ENCODE peak calls at places on chromosomes 7 and 10, in seven cellular contexts. Z is CD4-positive, alpha-beta T cell; S is activated CD8-positive, alpha-beta memory T cell treated with anti-CD3 and anti-CD28 coated beads, Interleukin-2, amount 50 U/mL, for 4 hours; C is epithelial cell of esophagus; W is T47D; G is H7; F is natural killer cell. E is an unnamed sample.

GRCh38 chr10:124069341-124069740 is 24.1 kb downstream of the CHST15 start:
- DNase-seq in Z (no peak), S (no peak), C (peak; percentile 85), W (no peak), G (no peak), F (no peak), E (no peak)

GRCh38 chr10:78983608-78984007 is 85.2 kb upstream of the ZMIZ1 start:
- DNase-seq in Z (no peak), S (no peak), C (no peak), W (no peak), G (no peak), F (no peak), E (no peak)

GRCh38 chr10:114538544-114538906 is 119.5 kb downstream of the ABLIM1 start:
- DNase-seq in Z (peak; percentile 26), S (peak; percentile 50), C (peak; percentile 67), W (no peak), G (peak; percentile 51), F (no peak), E (no peak)

GRCh38 chr10:50373821-50374501 is 122.6 kb upstream of the ASAH2 start:
- DNase-seq in Z (no peak), S (no peak), C (no peak), W (no peak), G (no peak), F (no peak), E (no peak)

GRCh38 chr10:13441476-13441875 is 87.3 kb downstream of the BEND7 start:
- DNase-seq in Z (no peak), S (no peak), C (no peak), W (no peak), G (no peak), F (no peak), E (peak; percentile 57)

GRCh38 chr7:28329616-28330373 is 82.5 kb upstream of the CREB5 start:
- DNase-seq in Z (no peak), S (no peak), C (no peak), W (no peak), G (no peak), F (peak; percentile 22), E (no peak)

GRCh38 chr10:103812004-103812403 is 43.4 kb downstream of the SH3PXD2A start:
- DNase-seq in Z (no peak), S (no peak), C (no peak), W (no peak), G (no peak), F (no peak), E (no peak)

GRCh38 chr10:11823989-11824346 is 812 bp downstream of the PROSER2 start:
- DNase-seq in Z (no peak), S (no peak), C (no peak), W (no peak), G (no peak), F (no peak), E (no peak)

GRCh38 chr10:43068781-43069515 is 7.9 kb upstream of the RET start:
- DNase-seq in Z (no peak), S (no peak), C (no peak), W (no peak), G (no peak), F (no peak), E (no peak)

GRCh38 chr10:32481606-32482005 is 35.7 kb downstream of the CCDC7 start:
- DNase-seq in Z (no peak), S (no peak), C (no peak), W (no peak), G (no peak), F (no peak), E (no peak)

GRCh38 chr7:56026538-56026937 is 24.7 kb downstream of the PSPH start:
- DNase-seq in Z (no peak), S (no peak), C (peak; percentile 88), W (no peak), G (no peak), F (no peak), E (no peak)

GRCh38 chr10:10599994-10600393 is 417.7 kb upstream of the CELF2 start:
- DNase-seq in Z (no peak), S (no peak), C (no peak), W (no peak), G (no peak), F (no peak), E (no peak)

GRCh38 chr10:117550042-117550441 is 7.5 kb downstream of the EMX2 start:
- DNase-seq in Z (no peak), S (no peak), C (no peak), W (no peak), G (no peak), F (no peak), E (no peak)

GRCh38 chr7:88169717-88170320 is 50.0 kb downstream of the SRI start:
- DNase-seq in Z (no peak), S (no peak), C (peak; percentile 30), W (peak; percentile 30), G (no peak), F (no peak), E (peak; percentile 15)

GRCh38 chr7:158392251-158392650 is 195.4 kb downstream of the PTPRN2 start:
- DNase-seq in Z (no peak), S (no peak), C (no peak), W (no peak), G (no peak), F (no peak), E (no peak)

GRCh38 chr10:4688620-4689019 is 137.4 kb upstream of the AKR1E2 start:
- DNase-seq in Z (no peak), S (no peak), C (no peak), W (no peak), G (no peak), F (no peak), E (peak; percentile 85)

GRCh38 chr10:106380706-106381105 is 783.8 kb downstream of the SORCS1 start:
- DNase-seq in Z (no peak), S (no peak), C (peak; percentile 19), W (no peak), G (no peak), F (no peak), E (no peak)